ENCODE peak calls at places on chromosomes 6 and 20, in ten cellular contexts. K is T-helper 1 cell; P is cardiac septum; N is progenitor cell of endocrine pancreas; Q is GM12865; M is kidney glomerular epithelial cell; Y is EL; V is fibroblast of lung; E is effector CD8-positive, alpha-beta T cell; G is left lung. S is an unnamed sample.

GRCh38 chr6:30572078-30572605 is 900 bp downstream of the ABCF1 start:
- DNase-seq in K (no peak), Y (no peak), M (no peak), N (no peak), E (no peak), P (no peak), G (no peak), V (no peak), Q (no peak), S (no peak)

GRCh38 chr6:129029778-129030177 is 146.8 kb downstream of the LAMA2 start:
- DNase-seq in Y (peak; percentile 8), M (no peak), P (no peak), V (no peak), K (no peak), N (no peak), Q (no peak), E (no peak), G (no peak), S (no peak)

GRCh38 chr6:139587469-139587868 is 213.0 kb upstream of the CITED2 start:
- DNase-seq in K (no peak), V (peak; percentile 86), G (no peak), N (no peak), Y (peak; percentile 98), P (no peak), E (no peak), Q (no peak), M (peak; percentile 95), S (no peak)

GRCh38 chr6:17352302-17352701 is 41.1 kb upstream of the CAP2 start:
- DNase-seq in Q (no peak), N (no peak), M (no peak), V (no peak), Y (peak; percentile 65), E (no peak), G (no peak), P (no peak), K (no peak), S (no peak)

GRCh38 chr6:157557541-157557940 is 176.6 kb downstream of the ZDHHC14 start:
- DNase-seq in G (no peak), Q (peak; percentile 91), E (no peak), Y (no peak), N (no peak), V (no peak), K (no peak), M (no peak), P (no peak), S (no peak)

GRCh38 chr6:113630738-113631535 is 226.2 kb upstream of the MARCKS start:
- DNase-seq in N (no peak), K (no peak), M (peak; percentile 81), E (no peak), G (no peak), P (no peak), Y (peak; percentile 65), Q (peak; percentile 96), V (peak; percentile 35), S (peak; percentile 13)

GRCh38 chr20:26209171-26209941 is 512.7 kb upstream of the ZNF337 start:
- DNase-seq in G (peak; percentile 80), Q (peak; percentile 42), E (no peak), K (peak; percentile 1), Y (no peak), V (no peak), M (no peak), N (no peak), P (no peak), S (peak; percentile 1)

GRCh38 chr20:8094415-8094818 is 37.6 kb upstream of the PLCB1 start:
- DNase-seq in G (no peak), M (no peak), E (no peak), Y (peak; percentile 43), V (peak; percentile 92), K (no peak), Q (no peak), P (no peak), N (no peak), S (no peak)

GRCh38 chr6:10613077-10613476 is 81.3 kb downstream of the C6orf52 start:
- DNase-seq in M (no peak), Q (no peak), V (peak; percentile 84), Y (peak; percentile 13), P (no peak), K (no peak), N (no peak), G (no peak), E (no peak), S (no peak)

GRCh38 chr6:37344308-37344707 is 9.5 kb upstream of the RNF8 start:
- DNase-seq in E (no peak), Q (no peak), V (no peak), M (no peak), P (no peak), N (no peak), Y (no peak), K (no peak), G (no peak), S (no peak)

GRCh38 chr6:225121-225721 is 67.1 kb upstream of the DUSP22 start:
- DNase-seq in P (no peak), M (no peak), V (no peak), E (no peak), N (no peak), G (peak; percentile 80), K (no peak), Y (no peak), Q (peak; percentile 90), S (no peak)

GRCh38 chr6:92779758-92780157 is 639.6 kb downstream of the EPHA7 start:
- DNase-seq in P (no peak), V (peak; percentile 80), N (no peak), Q (no peak), M (peak; percentile 41), E (no peak), G (no peak), Y (no peak), K (no peak), S (no peak)

GRCh38 chr20:1945134-1945618 is 48.7 kb downstream of the PDYN start:
- DNase-seq in P (peak; percentile 83), M (no peak), G (peak; percentile 87), E (no peak), N (no peak), V (peak; percentile 47), K (no peak), Q (no peak), Y (no peak), S (no peak)

GRCh38 chr6:29092957-29093356 is 5.8 kb upstream of the OR2B3 start:
- DNase-seq in Y (no peak), M (no peak), E (no peak), G (no peak), Q (no peak), K (no peak), N (no peak), P (no peak), V (no peak), S (no peak)

GRCh38 chr6:111987295-111987694 is 66.6 kb upstream of the CCN6 start:
- DNase-seq in P (no peak), G (no peak), M (no peak), Y (no peak), K (no peak), E (no peak), N (no peak), V (no peak), Q (no peak), S (no peak)

GRCh38 chr6:129475477-129476247 is 234.3 kb downstream of the ARHGAP18 start:
- DNase-seq in K (no peak), G (no peak), Y (no peak), P (no peak), E (no peak), Q (no peak), V (peak; percentile 30), N (no peak), M (no peak), S (no peak)

GRCh38 chr20:63520594-63520938 is at the start of gene PPDPF:
- DNase-seq in N (peak; percentile 83), E (peak; percentile 77), Q (peak; percentile 91), M (peak; percentile 35), K (peak; percentile 78), G (peak; percentile 95), V (peak; percentile 80), P (peak; percentile 91), Y (peak; percentile 79), S (peak; percentile 87)

GRCh38 chr6:7311920-7312615 is 931 bp downstream of the SSR1 start:
- DNase-seq in M (peak; percentile 7), K (no peak), N (no peak), V (peak; percentile 39), G (no peak), E (no peak), P (no peak), Y (no peak), Q (peak; percentile 35), S (no peak)

GRCh38 chr6:109304284-109305015 is 77.8 kb downstream of the CD164 start:
- DNase-seq in Q (peak; percentile 30), Y (no peak), V (no peak), N (no peak), E (no peak), G (no peak), P (no peak), M (no peak), K (no peak), S (no peak)

GRCh38 chr6:13451181-13451700 is 36.2 kb downstream of the GFOD1 start:
- DNase-seq in M (no peak), G (no peak), Y (no peak), Q (no peak), V (no peak), P (no peak), E (no peak), K (no peak), N (no peak), S (no peak)

GRCh38 chr6:7730003-7730402 is 4.1 kb downstream of the BMP6 start:
- DNase-seq in P (no peak), E (no peak), G (no peak), K (no peak), Y (no peak), M (no peak), Q (no peak), N (no peak), V (no peak), S (no peak)

GRCh38 chr6:153016846-153017245 is 14.3 kb upstream of the MTRF1L start:
- DNase-seq in Y (no peak), N (no peak), Q (no peak), M (no peak), E (no peak), K (no peak), P (no peak), V (no peak), G (no peak), S (no peak)

GRCh38 chr6:116393430-116393829 is 22.7 kb downstream of the DSE start:
- DNase-seq in K (no peak), P (no peak), Q (peak; percentile 56), Y (no peak), E (no peak), M (no peak), G (no peak), V (no peak), N (no peak), S (no peak)

GRCh38 chr6:14258117-14258516 is 140.5 kb downstream of the CD83 start:
- DNase-seq in E (no peak), G (no peak), P (no peak), Q (no peak), K (no peak), N (no peak), V (no peak), M (no peak), Y (no peak), S (no peak)

GRCh38 chr20:41169791-41170351 is 32.5 kb downstream of the PLCG1 start:
- DNase-seq in E (no peak), N (no peak), K (no peak), Y (peak; percentile 65), P (peak; percentile 71), Q (no peak), M (no peak), G (no peak), V (peak; percentile 48), S (no peak)

GRCh38 chr20:36969478-36970186 is 18.1 kb upstream of the SAMHD1 start:
- DNase-seq in N (no peak), V (no peak), K (no peak), Q (no peak), M (no peak), P (no peak), G (no peak), Y (no peak), E (no peak), S (peak; percentile 27)

GRCh38 chr6:127515794-127516675 is 3.1 kb downstream of the MTCL3 start:
- DNase-seq in G (peak; percentile 83), P (peak; percentile 77), Y (peak; percentile 81), K (peak; percentile 56), Q (peak; percentile 54), E (peak; percentile 51), M (peak; percentile 36), N (peak; percentile 67), V (peak; percentile 72), S (peak; percentile 72)

GRCh38 chr6:131982740-131983259 is 31.6 kb upstream of the CCN2 start:
- DNase-seq in E (no peak), M (peak; percentile 16), Q (no peak), P (no peak), K (no peak), Y (peak; percentile 79), V (peak; percentile 93), N (no peak), G (no peak), S (no peak)

S was measured in naive thymus-derived CD8-positive, alpha-beta T cell.